ENCODE peak calls at places on chromosomes 11 and 22, in ten cellular contexts. R, V, E, U, I, W, T, Q, Y and G are unnamed samples.

GRCh38 chr11:108718466-108718865 is 53.6 kb downstream of the DDX10 start:
- DNase-seq in R (peak; percentile 65), V (no peak), E (no peak), U (no peak), I (no peak), W (no peak), T (no peak), Q (no peak), Y (no peak), G (no peak)

GRCh38 chr11:102148059-102148458 is 37.8 kb downstream of the YAP1 start:
- DNase-seq in R (peak; percentile 63), V (no peak), E (no peak), U (no peak), I (no peak), W (no peak), T (no peak), Q (no peak), Y (no peak), G (no peak)

GRCh38 chr11:3109434-3109833 is 52.2 kb upstream of the CARS1 start:
- DNase-seq in R (no peak), V (no peak), E (no peak), U (no peak), I (no peak), W (no peak), T (no peak), Q (no peak), Y (no peak), G (no peak)

GRCh38 chr11:130652671-130653335 is 204.4 kb downstream of the ADAMTS15 start:
- DNase-seq in R (peak; percentile 98), V (no peak), E (peak; percentile 83), U (no peak), I (peak; percentile 89), W (no peak), T (no peak), Q (no peak), Y (no peak), G (no peak)

GRCh38 chr11:15278129-15278528 is 163.4 kb downstream of the INSC start:
- DNase-seq in R (no peak), V (no peak), E (no peak), U (no peak), I (peak; percentile 29), W (no peak), T (no peak), Q (no peak), Y (no peak), G (peak; percentile 18)

GRCh38 chr22:41523464-41524221 is 20.6 kb downstream of the POLR3H start:
- DNase-seq in R (peak; percentile 95), V (no peak), E (no peak), U (no peak), I (peak; percentile 89), W (no peak), T (no peak), Q (no peak), Y (no peak), G (peak; percentile 51)

GRCh38 chr11:6583584-6583983 is 19.8 kb downstream of the RRP8 start:
- DNase-seq in R (no peak), V (no peak), E (no peak), U (no peak), I (no peak), W (no peak), T (no peak), Q (no peak), Y (no peak), G (no peak)

GRCh38 chr11:63274776-63275175 is 31.4 kb upstream of the SLC22A25 start:
- DNase-seq in R (no peak), V (no peak), E (no peak), U (no peak), I (no peak), W (no peak), T (no peak), Q (no peak), Y (no peak), G (peak; percentile 5)

GRCh38 chr22:37544955-37545702 is 15.2 kb upstream of the CDC42EP1 start:
- DNase-seq in R (peak; percentile 71), V (peak; percentile 80), E (peak; percentile 71), U (no peak), I (peak; percentile 58), W (no peak), T (peak; percentile 83), Q (peak; percentile 31), Y (no peak), G (peak; percentile 63)

GRCh38 chr11:110200241-110200640 is 96.2 kb downstream of the RDX start:
- DNase-seq in R (no peak), V (peak; percentile 16), E (no peak), U (no peak), I (peak; percentile 71), W (no peak), T (no peak), Q (no peak), Y (no peak), G (no peak)

GRCh38 chr22:50148166-50148500 is 22.4 kb upstream of the PANX2 start:
- DNase-seq in R (no peak), V (no peak), E (no peak), U (no peak), I (no peak), W (no peak), T (no peak), Q (no peak), Y (no peak), G (no peak)

GRCh38 chr11:1920909-1921575 is 1.5 kb downstream of the TNNT3 start:
- DNase-seq in R (no peak), V (no peak), E (no peak), U (no peak), I (no peak), W (no peak), T (peak; percentile 11), Q (no peak), Y (peak; percentile 44), G (no peak)

GRCh38 chr11:70169632-70170031 is 33.5 kb upstream of the FADD start:
- DNase-seq in R (no peak), V (no peak), E (no peak), U (no peak), I (no peak), W (no peak), T (no peak), Q (no peak), Y (no peak), G (no peak)

GRCh38 chr11:124893781-124894401 is 3.8 kb downstream of the ROBO4 start:
- DNase-seq in R (no peak), V (no peak), E (peak; percentile 2), U (peak; percentile 55), I (no peak), W (no peak), T (no peak), Q (no peak), Y (no peak), G (no peak)

DNA sequence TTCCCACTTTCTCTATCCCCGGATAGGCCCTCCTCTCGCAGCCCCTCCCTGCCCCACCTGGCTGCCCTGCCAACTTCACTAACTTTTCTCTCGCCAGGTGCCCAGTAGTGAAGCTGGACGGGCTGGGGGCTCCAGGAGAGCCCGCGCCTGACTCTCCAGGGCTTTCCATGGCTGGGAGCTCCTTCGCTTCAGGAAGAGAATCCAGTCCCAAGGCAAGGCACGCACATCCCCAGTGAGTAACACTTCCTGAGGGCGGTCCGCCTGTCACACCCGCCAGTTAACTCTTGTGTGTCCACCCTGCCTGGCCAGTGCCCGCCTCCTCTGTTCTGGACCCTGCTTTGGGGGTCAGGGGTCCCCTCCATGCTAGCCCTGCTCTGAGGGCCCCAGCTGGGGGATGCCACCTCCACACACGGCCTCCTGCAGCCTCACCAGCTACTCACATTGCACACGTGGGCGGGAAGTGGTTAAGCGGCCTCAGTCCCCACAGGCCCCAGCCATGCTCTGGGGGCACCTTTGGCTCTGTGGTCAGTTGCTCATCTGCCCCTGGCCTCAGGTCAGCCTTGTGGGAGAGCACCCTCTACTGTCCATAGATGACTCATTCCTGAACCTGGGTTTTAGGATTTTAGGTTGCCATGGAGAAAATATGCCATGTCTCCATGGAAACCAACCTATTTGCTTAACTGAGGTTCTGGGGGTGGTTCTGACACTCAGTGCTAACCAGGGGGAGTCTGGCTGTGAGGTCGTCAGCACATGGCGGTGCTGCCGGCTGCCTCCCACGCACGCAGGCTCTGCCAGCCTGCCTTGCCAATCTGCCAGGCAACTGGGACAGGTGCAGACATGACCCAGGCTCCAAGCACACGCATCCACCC is at the start of gene RIN1:
- DNase-seq in R (peak; percentile 97), V (peak; percentile 91), E (no peak), U (no peak), I (peak; percentile 99), W (peak; percentile 83), T (peak; percentile 84), Q (no peak), Y (peak; percentile 93), G (peak; percentile 100)
- TF ChIP-seq CTCF in R (peak; percentile 56), V (no peak), E (peak; percentile 9), U (peak; percentile 69), I (peak; percentile 47), W (peak; percentile 30), T (peak; percentile 71), Q (no peak), Y (peak; percentile 62), G (peak; percentile 73)

GRCh38 chr11:75035911-75036536 is 47.3 kb downstream of the NEU3 start:
- DNase-seq in R (no peak), V (no peak), E (no peak), U (no peak), I (no peak), W (no peak), T (no peak), Q (no peak), Y (no peak), G (peak; percentile 43)
- TF ChIP-seq CTCF in R (no peak), V (no peak), E (no peak), U (no peak), I (no peak), W (no peak), T (no peak), Q (no peak), Y (no peak), G (no peak)

GRCh38 chr11:77879218-77879617 is 58.3 kb downstream of the AAMDC start:
- DNase-seq in R (peak; percentile 41), V (no peak), E (peak; percentile 79), U (no peak), I (peak; percentile 50), W (peak; percentile 3), T (no peak), Q (no peak), Y (no peak), G (no peak)
- TF ChIP-seq CTCF in R (no peak), V (no peak), E (no peak), U (no peak), I (no peak), W (peak; percentile 25), T (no peak), Q (no peak), Y (no peak), G (peak; percentile 25)

DNA sequence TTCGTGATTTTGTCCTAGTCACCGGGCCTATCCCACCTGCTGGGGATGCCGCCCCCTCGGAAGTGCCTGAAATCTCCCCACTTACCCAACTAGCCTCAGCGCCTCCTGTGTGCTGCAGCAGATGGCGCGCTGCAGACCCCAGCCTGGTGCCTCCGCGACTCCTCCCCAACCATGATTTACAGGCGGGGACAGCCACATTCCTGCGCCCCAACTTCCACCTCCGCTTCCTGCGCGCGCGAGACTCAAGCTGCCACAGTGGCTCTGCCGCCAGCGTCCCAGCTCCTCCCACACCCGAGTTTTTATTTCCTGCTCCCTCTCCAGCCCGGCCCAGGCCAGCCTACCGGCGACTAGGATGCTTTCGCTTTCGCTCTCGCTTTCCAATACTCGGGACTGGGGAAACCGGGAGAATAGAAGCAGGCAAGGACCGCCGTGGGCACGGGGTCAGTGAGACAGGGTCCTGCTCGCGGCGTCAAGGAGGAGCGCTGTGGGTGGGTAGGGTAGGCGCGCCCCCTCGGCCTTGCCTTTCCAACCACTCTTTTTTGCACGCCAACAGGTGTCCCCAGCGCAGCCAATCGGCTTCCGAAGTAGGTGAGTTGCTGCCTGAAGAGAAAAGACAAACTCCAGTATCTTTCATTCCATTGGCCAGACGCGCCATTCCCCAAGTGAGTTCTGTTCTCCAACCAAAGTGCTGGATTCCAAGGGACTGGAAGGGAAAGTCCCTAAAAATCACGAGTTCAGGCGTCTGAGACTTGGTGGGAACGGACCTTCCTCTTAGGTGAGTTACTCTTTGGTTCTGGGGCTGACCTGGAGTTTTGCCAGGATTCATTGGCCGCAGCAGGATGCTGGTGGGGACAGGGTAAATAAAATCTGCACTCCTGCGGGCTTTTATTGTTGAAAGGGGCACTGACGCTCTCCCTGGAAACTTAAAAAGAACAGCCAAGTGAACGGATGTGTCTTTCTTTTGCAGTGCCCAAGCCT is at the start of gene FAM111A:
- DNase-seq in R (peak; percentile 91), V (peak; percentile 87), E (peak; percentile 69), U (peak; percentile 83), I (peak; percentile 86), W (peak; percentile 69), T (peak; percentile 84), Q (peak; percentile 83), Y (peak; percentile 90), G (peak; percentile 92)
- TF ChIP-seq CTCF in R (peak; percentile 20), V (no peak), E (no peak), U (peak; percentile 48), I (peak; percentile 38), W (peak; percentile 39), T (peak; percentile 53), Q (no peak), Y (peak; percentile 53), G (peak; percentile 53)